ENCODE peak calls at places on chromosome 17, in ten cellular contexts. One of them, this sample, is unnamed.

GRCh38 chr17:15490634-15491261 is 23.3 kb upstream of the CDRT4 start:
- DNase-seq in hepatic stellate cell: peak
- DNase-seq in tibial artery: peak
- DNase-seq in astrocyte of the hippocampus: peak
- DNase-seq in nucleus accumbens: peak
- DNase-seq in stimulated activated CD8-positive, alpha-beta memory T cell treated with anti-CD3 and anti-CD28 coated beads, Interleukin-15, amount 100 ng/mL, for 4 hours: no peak
- DNase-seq in activated T-helper 2 cell treated with anti-CD3 and anti-CD28 coated beads, Interferon-gamma antibody, Interleukin-2, Interleukin-4, amounts not matched to agents 10 μg/mL and 5 μg/mL and 100 μg/mL, durations not matched to agents 14 hours and 24 hours and 36 hours: peak
- DNase-seq in M059J: peak
- DNase-seq in GM23248: peak
- DNase-seq in stimulated activated naive CD8-positive, alpha-beta T cell treated with anti-CD3 and anti-CD28 coated beads, Interleukin-15, amount 100 ng/mL, for 72 hours: no peak
- DNase-seq in this sample: peak

GRCh38 chr17:74280093-74280513 is 6.1 kb downstream of the DNAI2 start:
- DNase-seq in GM23248: no peak
- DNase-seq in M059J: no peak
- DNase-seq in activated T-helper 2 cell treated with anti-CD3 and anti-CD28 coated beads, Interferon-gamma antibody, Interleukin-2, Interleukin-4, amounts not matched to agents 10 μg/mL and 5 μg/mL and 100 μg/mL, durations not matched to agents 14 hours and 24 hours and 36 hours: peak
- DNase-seq in stimulated activated CD8-positive, alpha-beta memory T cell treated with anti-CD3 and anti-CD28 coated beads, Interleukin-15, amount 100 ng/mL, for 4 hours: peak
- DNase-seq in stimulated activated naive CD8-positive, alpha-beta T cell treated with anti-CD3 and anti-CD28 coated beads, Interleukin-15, amount 100 ng/mL, for 72 hours: peak
- DNase-seq in astrocyte of the hippocampus: no peak
- DNase-seq in hepatic stellate cell: no peak
- DNase-seq in tibial artery: no peak
- DNase-seq in nucleus accumbens: no peak
- DNase-seq in this sample: no peak

GRCh38 chr17:35841505-35841904 is 27.2 kb downstream of the HEATR9 start:
- DNase-seq in activated T-helper 2 cell treated with anti-CD3 and anti-CD28 coated beads, Interferon-gamma antibody, Interleukin-2, Interleukin-4, amounts not matched to agents 10 μg/mL and 5 μg/mL and 100 μg/mL, durations not matched to agents 14 hours and 24 hours and 36 hours: no peak
- DNase-seq in tibial artery: no peak
- DNase-seq in M059J: peak
- DNase-seq in nucleus accumbens: no peak
- DNase-seq in GM23248: peak
- DNase-seq in stimulated activated naive CD8-positive, alpha-beta T cell treated with anti-CD3 and anti-CD28 coated beads, Interleukin-15, amount 100 ng/mL, for 72 hours: no peak
- DNase-seq in astrocyte of the hippocampus: no peak
- DNase-seq in hepatic stellate cell: no peak
- DNase-seq in stimulated activated CD8-positive, alpha-beta memory T cell treated with anti-CD3 and anti-CD28 coated beads, Interleukin-15, amount 100 ng/mL, for 4 hours: no peak
- DNase-seq in this sample: no peak

GRCh38 chr17:31250229-31250628 is 46.8 kb downstream of the OMG start:
- DNase-seq in tibial artery: no peak
- DNase-seq in astrocyte of the hippocampus: no peak
- DNase-seq in activated T-helper 2 cell treated with anti-CD3 and anti-CD28 coated beads, Interferon-gamma antibody, Interleukin-2, Interleukin-4, amounts not matched to agents 10 μg/mL and 5 μg/mL and 100 μg/mL, durations not matched to agents 14 hours and 24 hours and 36 hours: no peak
- DNase-seq in GM23248: no peak
- DNase-seq in stimulated activated CD8-positive, alpha-beta memory T cell treated with anti-CD3 and anti-CD28 coated beads, Interleukin-15, amount 100 ng/mL, for 4 hours: no peak
- DNase-seq in M059J: no peak
- DNase-seq in hepatic stellate cell: no peak
- DNase-seq in nucleus accumbens: no peak
- DNase-seq in stimulated activated naive CD8-positive, alpha-beta T cell treated with anti-CD3 and anti-CD28 coated beads, Interleukin-15, amount 100 ng/mL, for 72 hours: no peak
- DNase-seq in this sample: no peak

GRCh38 chr17:82848022-82848592 is 8.3 kb upstream of the ZNF750 start:
- DNase-seq in stimulated activated naive CD8-positive, alpha-beta T cell treated with anti-CD3 and anti-CD28 coated beads, Interleukin-15, amount 100 ng/mL, for 72 hours: peak
- DNase-seq in M059J: no peak
- DNase-seq in tibial artery: peak
- DNase-seq in hepatic stellate cell: no peak
- DNase-seq in stimulated activated CD8-positive, alpha-beta memory T cell treated with anti-CD3 and anti-CD28 coated beads, Interleukin-15, amount 100 ng/mL, for 4 hours: peak
- DNase-seq in activated T-helper 2 cell treated with anti-CD3 and anti-CD28 coated beads, Interferon-gamma antibody, Interleukin-2, Interleukin-4, amounts not matched to agents 10 μg/mL and 5 μg/mL and 100 μg/mL, durations not matched to agents 14 hours and 24 hours and 36 hours: peak
- DNase-seq in nucleus accumbens: no peak
- DNase-seq in astrocyte of the hippocampus: peak
- DNase-seq in GM23248: no peak
- DNase-seq in this sample: peak

GRCh38 chr17:57983446-57983845 is 4.6 kb downstream of the VEZF1 start:
- DNase-seq in nucleus accumbens: no peak
- DNase-seq in tibial artery: no peak
- DNase-seq in astrocyte of the hippocampus: no peak
- DNase-seq in M059J: no peak
- DNase-seq in activated T-helper 2 cell treated with anti-CD3 and anti-CD28 coated beads, Interferon-gamma antibody, Interleukin-2, Interleukin-4, amounts not matched to agents 10 μg/mL and 5 μg/mL and 100 μg/mL, durations not matched to agents 14 hours and 24 hours and 36 hours: no peak
- DNase-seq in stimulated activated CD8-positive, alpha-beta memory T cell treated with anti-CD3 and anti-CD28 coated beads, Interleukin-15, amount 100 ng/mL, for 4 hours: no peak
- DNase-seq in hepatic stellate cell: no peak
- DNase-seq in stimulated activated naive CD8-positive, alpha-beta T cell treated with anti-CD3 and anti-CD28 coated beads, Interleukin-15, amount 100 ng/mL, for 72 hours: no peak
- DNase-seq in GM23248: no peak
- DNase-seq in this sample: peak

GRCh38 chr17:16920628-16921020 is 51.3 kb downstream of the TNFRSF13B start:
- DNase-seq in nucleus accumbens: no peak
- DNase-seq in activated T-helper 2 cell treated with anti-CD3 and anti-CD28 coated beads, Interferon-gamma antibody, Interleukin-2, Interleukin-4, amounts not matched to agents 10 μg/mL and 5 μg/mL and 100 μg/mL, durations not matched to agents 14 hours and 24 hours and 36 hours: no peak
- DNase-seq in stimulated activated naive CD8-positive, alpha-beta T cell treated with anti-CD3 and anti-CD28 coated beads, Interleukin-15, amount 100 ng/mL, for 72 hours: no peak
- DNase-seq in stimulated activated CD8-positive, alpha-beta memory T cell treated with anti-CD3 and anti-CD28 coated beads, Interleukin-15, amount 100 ng/mL, for 4 hours: no peak
- DNase-seq in tibial artery: peak
- DNase-seq in hepatic stellate cell: no peak
- DNase-seq in GM23248: no peak
- DNase-seq in astrocyte of the hippocampus: no peak
- DNase-seq in M059J: no peak
- DNase-seq in this sample: no peak

GRCh38 chr17:45310380-45311324 is 6.2 kb downstream of the MAP3K14 start:
- DNase-seq in M059J: no peak
- DNase-seq in hepatic stellate cell: no peak
- DNase-seq in activated T-helper 2 cell treated with anti-CD3 and anti-CD28 coated beads, Interferon-gamma antibody, Interleukin-2, Interleukin-4, amounts not matched to agents 10 μg/mL and 5 μg/mL and 100 μg/mL, durations not matched to agents 14 hours and 24 hours and 36 hours: no peak
- DNase-seq in nucleus accumbens: no peak
- DNase-seq in astrocyte of the hippocampus: no peak
- DNase-seq in stimulated activated naive CD8-positive, alpha-beta T cell treated with anti-CD3 and anti-CD28 coated beads, Interleukin-15, amount 100 ng/mL, for 72 hours: no peak
- DNase-seq in stimulated activated CD8-positive, alpha-beta memory T cell treated with anti-CD3 and anti-CD28 coated beads, Interleukin-15, amount 100 ng/mL, for 4 hours: no peak
- DNase-seq in tibial artery: no peak
- DNase-seq in GM23248: no peak
- DNase-seq in this sample: peak

GRCh38 chr17:48351916-48352332 is 78.1 kb downstream of the SKAP1 start:
- DNase-seq in hepatic stellate cell: peak
- DNase-seq in tibial artery: no peak
- DNase-seq in nucleus accumbens: no peak
- DNase-seq in GM23248: peak
- DNase-seq in activated T-helper 2 cell treated with anti-CD3 and anti-CD28 coated beads, Interferon-gamma antibody, Interleukin-2, Interleukin-4, amounts not matched to agents 10 μg/mL and 5 μg/mL and 100 μg/mL, durations not matched to agents 14 hours and 24 hours and 36 hours: no peak
- DNase-seq in astrocyte of the hippocampus: peak
- DNase-seq in stimulated activated CD8-positive, alpha-beta memory T cell treated with anti-CD3 and anti-CD28 coated beads, Interleukin-15, amount 100 ng/mL, for 4 hours: no peak
- DNase-seq in stimulated activated naive CD8-positive, alpha-beta T cell treated with anti-CD3 and anti-CD28 coated beads, Interleukin-15, amount 100 ng/mL, for 72 hours: no peak
- DNase-seq in M059J: peak
- DNase-seq in this sample: peak

GRCh38 chr17:56639517-56639916 is 46.0 kb downstream of the NOG start:
- DNase-seq in stimulated activated CD8-positive, alpha-beta memory T cell treated with anti-CD3 and anti-CD28 coated beads, Interleukin-15, amount 100 ng/mL, for 4 hours: no peak
- DNase-seq in activated T-helper 2 cell treated with anti-CD3 and anti-CD28 coated beads, Interferon-gamma antibody, Interleukin-2, Interleukin-4, amounts not matched to agents 10 μg/mL and 5 μg/mL and 100 μg/mL, durations not matched to agents 14 hours and 24 hours and 36 hours: no peak
- DNase-seq in stimulated activated naive CD8-positive, alpha-beta T cell treated with anti-CD3 and anti-CD28 coated beads, Interleukin-15, amount 100 ng/mL, for 72 hours: no peak
- DNase-seq in tibial artery: no peak
- DNase-seq in M059J: no peak
- DNase-seq in hepatic stellate cell: no peak
- DNase-seq in nucleus accumbens: no peak
- DNase-seq in GM23248: no peak
- DNase-seq in astrocyte of the hippocampus: no peak
- DNase-seq in this sample: no peak

GRCh38 chr17:4381690-4382671 is 15.5 kb upstream of the UBE2G1 start:
- DNase-seq in hepatic stellate cell: no peak
- DNase-seq in nucleus accumbens: no peak
- DNase-seq in activated T-helper 2 cell treated with anti-CD3 and anti-CD28 coated beads, Interferon-gamma antibody, Interleukin-2, Interleukin-4, amounts not matched to agents 10 μg/mL and 5 μg/mL and 100 μg/mL, durations not matched to agents 14 hours and 24 hours and 36 hours: no peak
- DNase-seq in stimulated activated naive CD8-positive, alpha-beta T cell treated with anti-CD3 and anti-CD28 coated beads, Interleukin-15, amount 100 ng/mL, for 72 hours: no peak
- DNase-seq in astrocyte of the hippocampus: no peak
- DNase-seq in tibial artery: no peak
- DNase-seq in stimulated activated CD8-positive, alpha-beta memory T cell treated with anti-CD3 and anti-CD28 coated beads, Interleukin-15, amount 100 ng/mL, for 4 hours: no peak
- DNase-seq in M059J: no peak
- DNase-seq in GM23248: no peak
- DNase-seq in this sample: no peak

GRCh38 chr17:73013816-73014663 is 78.4 kb downstream of the SLC39A11 start:
- DNase-seq in M059J: peak
- DNase-seq in stimulated activated naive CD8-positive, alpha-beta T cell treated with anti-CD3 and anti-CD28 coated beads, Interleukin-15, amount 100 ng/mL, for 72 hours: no peak
- DNase-seq in activated T-helper 2 cell treated with anti-CD3 and anti-CD28 coated beads, Interferon-gamma antibody, Interleukin-2, Interleukin-4, amounts not matched to agents 10 μg/mL and 5 μg/mL and 100 μg/mL, durations not matched to agents 14 hours and 24 hours and 36 hours: no peak
- DNase-seq in nucleus accumbens: no peak
- DNase-seq in tibial artery: no peak
- DNase-seq in stimulated activated CD8-positive, alpha-beta memory T cell treated with anti-CD3 and anti-CD28 coated beads, Interleukin-15, amount 100 ng/mL, for 4 hours: no peak
- DNase-seq in GM23248: peak
- DNase-seq in hepatic stellate cell: no peak
- DNase-seq in astrocyte of the hippocampus: peak
- DNase-seq in this sample: peak

GRCh38 chr17:28426081-28426519 is 20.1 kb upstream of the SLC46A1 start:
- DNase-seq in tibial artery: no peak
- DNase-seq in stimulated activated naive CD8-positive, alpha-beta T cell treated with anti-CD3 and anti-CD28 coated beads, Interleukin-15, amount 100 ng/mL, for 72 hours: no peak
- DNase-seq in GM23248: peak
- DNase-seq in astrocyte of the hippocampus: no peak
- DNase-seq in activated T-helper 2 cell treated with anti-CD3 and anti-CD28 coated beads, Interferon-gamma antibody, Interleukin-2, Interleukin-4, amounts not matched to agents 10 μg/mL and 5 μg/mL and 100 μg/mL, durations not matched to agents 14 hours and 24 hours and 36 hours: no peak
- DNase-seq in nucleus accumbens: no peak
- DNase-seq in hepatic stellate cell: no peak
- DNase-seq in stimulated activated CD8-positive, alpha-beta memory T cell treated with anti-CD3 and anti-CD28 coated beads, Interleukin-15, amount 100 ng/mL, for 4 hours: no peak
- DNase-seq in M059J: peak
- DNase-seq in this sample: no peak

GRCh38 chr17:39774043-39774442 is 36.3 kb downstream of the GRB7 start:
- DNase-seq in hepatic stellate cell: no peak
- DNase-seq in stimulated activated naive CD8-positive, alpha-beta T cell treated with anti-CD3 and anti-CD28 coated beads, Interleukin-15, amount 100 ng/mL, for 72 hours: no peak
- DNase-seq in nucleus accumbens: no peak
- DNase-seq in GM23248: no peak
- DNase-seq in tibial artery: no peak
- DNase-seq in M059J: no peak
- DNase-seq in astrocyte of the hippocampus: no peak
- DNase-seq in activated T-helper 2 cell treated with anti-CD3 and anti-CD28 coated beads, Interferon-gamma antibody, Interleukin-2, Interleukin-4, amounts not matched to agents 10 μg/mL and 5 μg/mL and 100 μg/mL, durations not matched to agents 14 hours and 24 hours and 36 hours: no peak
- DNase-seq in stimulated activated CD8-positive, alpha-beta memory T cell treated with anti-CD3 and anti-CD28 coated beads, Interleukin-15, amount 100 ng/mL, for 4 hours: no peak
- DNase-seq in this sample: no peak

GRCh38 chr17:74547736-74548135 is 1.8 kb upstream of the CD300C start:
- DNase-seq in M059J: peak
- DNase-seq in stimulated activated naive CD8-positive, alpha-beta T cell treated with anti-CD3 and anti-CD28 coated beads, Interleukin-15, amount 100 ng/mL, for 72 hours: peak
- DNase-seq in hepatic stellate cell: no peak
- DNase-seq in GM23248: no peak
- DNase-seq in activated T-helper 2 cell treated with anti-CD3 and anti-CD28 coated beads, Interferon-gamma antibody, Interleukin-2, Interleukin-4, amounts not matched to agents 10 μg/mL and 5 μg/mL and 100 μg/mL, durations not matched to agents 14 hours and 24 hours and 36 hours: no peak
- DNase-seq in stimulated activated CD8-positive, alpha-beta memory T cell treated with anti-CD3 and anti-CD28 coated beads, Interleukin-15, amount 100 ng/mL, for 4 hours: no peak
- DNase-seq in tibial artery: no peak
- DNase-seq in astrocyte of the hippocampus: no peak
- DNase-seq in nucleus accumbens: no peak
- DNase-seq in this sample: no peak

GRCh38 chr17:36092228-36092627 is 2.3 kb upstream of the CCL3 start:
- DNase-seq in M059J: no peak
- DNase-seq in GM23248: no peak
- DNase-seq in stimulated activated CD8-positive, alpha-beta memory T cell treated with anti-CD3 and anti-CD28 coated beads, Interleukin-15, amount 100 ng/mL, for 4 hours: no peak
- DNase-seq in activated T-helper 2 cell treated with anti-CD3 and anti-CD28 coated beads, Interferon-gamma antibody, Interleukin-2, Interleukin-4, amounts not matched to agents 10 μg/mL and 5 μg/mL and 100 μg/mL, durations not matched to agents 14 hours and 24 hours and 36 hours: no peak
- DNase-seq in stimulated activated naive CD8-positive, alpha-beta T cell treated with anti-CD3 and anti-CD28 coated beads, Interleukin-15, amount 100 ng/mL, for 72 hours: peak
- DNase-seq in hepatic stellate cell: no peak
- DNase-seq in tibial artery: no peak
- DNase-seq in astrocyte of the hippocampus: no peak
- DNase-seq in nucleus accumbens: no peak
- DNase-seq in this sample: no peak

GRCh38 chr17:2292100-2292499 is 11.5 kb downstream of the SMG6 start:
- DNase-seq in stimulated activated CD8-positive, alpha-beta memory T cell treated with anti-CD3 and anti-CD28 coated beads, Interleukin-15, amount 100 ng/mL, for 4 hours: no peak
- DNase-seq in hepatic stellate cell: peak
- DNase-seq in tibial artery: no peak
- DNase-seq in activated T-helper 2 cell treated with anti-CD3 and anti-CD28 coated beads, Interferon-gamma antibody, Interleukin-2, Interleukin-4, amounts not matched to agents 10 μg/mL and 5 μg/mL and 100 μg/mL, durations not matched to agents 14 hours and 24 hours and 36 hours: no peak
- DNase-seq in nucleus accumbens: no peak
- DNase-seq in astrocyte of the hippocampus: peak
- DNase-seq in GM23248: peak
- DNase-seq in M059J: peak
- DNase-seq in stimulated activated naive CD8-positive, alpha-beta T cell treated with anti-CD3 and anti-CD28 coated beads, Interleukin-15, amount 100 ng/mL, for 72 hours: no peak
- DNase-seq in this sample: peak

GRCh38 chr17:15510361-15510760 is 42.9 kb upstream of the CDRT4 start:
- DNase-seq in astrocyte of the hippocampus: peak
- DNase-seq in stimulated activated naive CD8-positive, alpha-beta T cell treated with anti-CD3 and anti-CD28 coated beads, Interleukin-15, amount 100 ng/mL, for 72 hours: no peak
- DNase-seq in hepatic stellate cell: peak
- DNase-seq in nucleus accumbens: no peak
- DNase-seq in M059J: peak
- DNase-seq in stimulated activated CD8-positive, alpha-beta memory T cell treated with anti-CD3 and anti-CD28 coated beads, Interleukin-15, amount 100 ng/mL, for 4 hours: no peak
- DNase-seq in tibial artery: no peak
- DNase-seq in GM23248: peak
- DNase-seq in activated T-helper 2 cell treated with anti-CD3 and anti-CD28 coated beads, Interferon-gamma antibody, Interleukin-2, Interleukin-4, amounts not matched to agents 10 μg/mL and 5 μg/mL and 100 μg/mL, durations not matched to agents 14 hours and 24 hours and 36 hours: no peak
- DNase-seq in this sample: peak

GRCh38 chr17:29713626-29714025 is 90.9 kb upstream of the CORO6 start:
- DNase-seq in activated T-helper 2 cell treated with anti-CD3 and anti-CD28 coated beads, Interferon-gamma antibody, Interleukin-2, Interleukin-4, amounts not matched to agents 10 μg/mL and 5 μg/mL and 100 μg/mL, durations not matched to agents 14 hours and 24 hours and 36 hours: no peak
- DNase-seq in GM23248: no peak
- DNase-seq in hepatic stellate cell: no peak
- DNase-seq in tibial artery: no peak
- DNase-seq in stimulated activated naive CD8-positive, alpha-beta T cell treated with anti-CD3 and anti-CD28 coated beads, Interleukin-15, amount 100 ng/mL, for 72 hours: no peak
- DNase-seq in stimulated activated CD8-positive, alpha-beta memory T cell treated with anti-CD3 and anti-CD28 coated beads, Interleukin-15, amount 100 ng/mL, for 4 hours: no peak
- DNase-seq in nucleus accumbens: no peak
- DNase-seq in astrocyte of the hippocampus: no peak
- DNase-seq in M059J: no peak
- DNase-seq in this sample: no peak

GRCh38 chr17:17805575-17805974 is 31.2 kb downstream of the SREBF1 start:
- DNase-seq in tibial artery: no peak
- DNase-seq in activated T-helper 2 cell treated with anti-CD3 and anti-CD28 coated beads, Interferon-gamma antibody, Interleukin-2, Interleukin-4, amounts not matched to agents 10 μg/mL and 5 μg/mL and 100 μg/mL, durations not matched to agents 14 hours and 24 hours and 36 hours: no peak
- DNase-seq in hepatic stellate cell: no peak
- DNase-seq in astrocyte of the hippocampus: peak
- DNase-seq in stimulated activated naive CD8-positive, alpha-beta T cell treated with anti-CD3 and anti-CD28 coated beads, Interleukin-15, amount 100 ng/mL, for 72 hours: no peak
- DNase-seq in GM23248: peak
- DNase-seq in stimulated activated CD8-positive, alpha-beta memory T cell treated with anti-CD3 and anti-CD28 coated beads, Interleukin-15, amount 100 ng/mL, for 4 hours: no peak
- DNase-seq in nucleus accumbens: no peak
- DNase-seq in M059J: no peak
- DNase-seq in this sample: peak

GRCh38 chr17:28916302-28916934 is 13.5 kb upstream of the DHRS13 start:
- DNase-seq in stimulated activated CD8-positive, alpha-beta memory T cell treated with anti-CD3 and anti-CD28 coated beads, Interleukin-15, amount 100 ng/mL, for 4 hours: no peak
- DNase-seq in activated T-helper 2 cell treated with anti-CD3 and anti-CD28 coated beads, Interferon-gamma antibody, Interleukin-2, Interleukin-4, amounts not matched to agents 10 μg/mL and 5 μg/mL and 100 μg/mL, durations not matched to agents 14 hours and 24 hours and 36 hours: no peak
- DNase-seq in nucleus accumbens: no peak
- DNase-seq in tibial artery: peak
- DNase-seq in hepatic stellate cell: no peak
- DNase-seq in stimulated activated naive CD8-positive, alpha-beta T cell treated with anti-CD3 and anti-CD28 coated beads, Interleukin-15, amount 100 ng/mL, for 72 hours: peak
- DNase-seq in M059J: no peak
- DNase-seq in GM23248: peak
- DNase-seq in astrocyte of the hippocampus: peak
- DNase-seq in this sample: peak

This sample was measured in fibroblast of lung.